ENCODE peak calls at places on chromosome 9, in nine cellular contexts. B is BJ, V is HFF-Myc, X is A673, K is bronchial epithelial cell, Y is stomach, S is glutamatergic neuron, P is keratinocyte, G is neural crest cell. U is an unnamed sample.

GRCh38 chr9:111598730-111599091 is 736 bp downstream of the PTGR1 start:
- DNase-seq in B (no peak), G (no peak), S (no peak), K (peak; percentile 63), V (no peak), P (no peak), X (peak; percentile 24), Y (peak; percentile 41), U (no peak)

GRCh38 chr9:113548221-113549041 is 84.9 kb downstream of the RGS3 start:
- DNase-seq in K (no peak), S (no peak), P (no peak), G (no peak), X (no peak), V (no peak), Y (peak; percentile 62), B (no peak), U (peak; percentile 58)

GRCh38 chr9:13267743-13268142 is 11.7 kb downstream of the MPDZ start:
- DNase-seq in V (no peak), K (peak; percentile 93), P (no peak), S (no peak), Y (no peak), G (no peak), X (peak; percentile 78), B (peak; percentile 44), U (no peak)

GRCh38 chr9:109499631-109500120 is 1.6 kb upstream of the PTPN3 start:
- DNase-seq in G (peak; percentile 46), P (no peak), V (no peak), Y (peak; percentile 73), K (no peak), B (no peak), X (peak; percentile 30), S (peak; percentile 63), U (no peak)

GRCh38 chr9:110031511-110032173 is 176.3 kb downstream of the C9orf152 start:
- DNase-seq in Y (no peak), S (no peak), B (no peak), G (no peak), K (peak; percentile 97), X (no peak), P (no peak), V (no peak), U (no peak)

GRCh38 chr9:130441031-130441430 is 3.7 kb upstream of the ASS1 start:
- DNase-seq in V (no peak), K (no peak), S (no peak), P (no peak), G (no peak), Y (no peak), X (no peak), B (no peak), U (no peak)

GRCh38 chr9:88808019-88808656 is 183.1 kb upstream of the S1PR3 start:
- DNase-seq in Y (no peak), G (no peak), X (peak; percentile 83), S (no peak), B (no peak), V (no peak), K (no peak), P (no peak), U (no peak)

GRCh38 chr9:114396558-114397218 is 8.9 kb upstream of the AKNA start:
- DNase-seq in P (no peak), X (peak; percentile 55), V (no peak), K (no peak), G (no peak), Y (no peak), B (peak; percentile 76), S (peak; percentile 40), U (no peak)

GRCh38 chr9:137045294-137046093 is 483 bp downstream of the NPDC1 start:
- DNase-seq in S (peak; percentile 85), K (no peak), G (no peak), B (no peak), V (no peak), P (no peak), X (peak; percentile 51), Y (no peak), U (no peak)

GRCh38 chr9:137048655-137049543 is 2.9 kb upstream of the NPDC1 start:
- DNase-seq in K (no peak), Y (no peak), X (peak; percentile 49), S (no peak), V (no peak), B (no peak), G (no peak), P (no peak), U (no peak)

GRCh38 chr9:137044042-137044441 is 1.9 kb downstream of the NPDC1 start:
- DNase-seq in G (no peak), X (no peak), V (no peak), B (no peak), S (no peak), K (no peak), Y (no peak), P (no peak), U (no peak)

GRCh38 chr9:137044502-137045177 is 1.3 kb downstream of the NPDC1 start:
- DNase-seq in X (no peak), K (no peak), S (no peak), P (no peak), B (no peak), G (no peak), V (no peak), Y (peak; percentile 83), U (no peak)

DNA sequence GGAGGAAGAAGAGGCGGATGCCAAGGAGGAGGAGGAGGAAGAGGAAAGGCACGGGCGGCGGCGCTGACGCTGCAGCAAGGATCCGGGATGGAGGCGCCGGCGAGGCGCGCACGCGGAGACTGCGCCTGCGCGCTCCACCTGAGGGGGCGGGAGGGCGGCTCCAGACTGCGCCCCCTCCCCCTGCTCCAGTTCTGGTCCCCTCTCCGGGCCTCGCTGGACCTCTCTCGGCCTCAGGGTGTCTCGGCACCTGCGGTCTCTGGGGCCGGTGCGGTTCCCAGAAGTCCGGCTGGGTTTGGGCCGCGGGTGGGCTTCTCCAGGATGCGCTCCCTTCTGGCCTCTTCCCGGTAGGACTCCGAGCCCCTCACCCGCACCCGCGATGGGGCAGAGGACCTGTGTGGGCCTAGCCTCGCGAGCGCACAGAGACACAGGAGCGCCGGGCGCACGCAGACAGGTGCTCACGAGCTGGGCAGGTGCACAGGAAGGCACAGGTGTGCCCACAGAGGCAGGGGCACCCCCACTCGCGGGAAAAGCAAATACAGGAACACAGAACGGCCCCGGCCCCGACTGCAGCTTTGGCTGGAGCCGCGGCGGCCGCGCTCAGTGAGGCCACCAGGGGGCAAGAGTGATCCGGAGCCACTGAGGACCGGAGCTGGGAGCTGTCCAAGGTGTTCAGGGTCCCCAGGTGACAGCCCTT is at the start of gene NPDC1:
- DNase-seq in S (peak; percentile 93), B (no peak), K (peak; percentile 52), G (peak; percentile 90), X (peak; percentile 80), Y (peak; percentile 90), V (peak; percentile 49), P (no peak), U (peak; percentile 71)
- TF ChIP-seq CTCF in S (peak; percentile 93), B (peak; percentile 95), K (peak; percentile 95), G (peak; percentile 88), X (peak; percentile 88), Y (peak; percentile 80), V (peak; percentile 88), P (peak; percentile 91), U (peak; percentile 73)

DNA sequence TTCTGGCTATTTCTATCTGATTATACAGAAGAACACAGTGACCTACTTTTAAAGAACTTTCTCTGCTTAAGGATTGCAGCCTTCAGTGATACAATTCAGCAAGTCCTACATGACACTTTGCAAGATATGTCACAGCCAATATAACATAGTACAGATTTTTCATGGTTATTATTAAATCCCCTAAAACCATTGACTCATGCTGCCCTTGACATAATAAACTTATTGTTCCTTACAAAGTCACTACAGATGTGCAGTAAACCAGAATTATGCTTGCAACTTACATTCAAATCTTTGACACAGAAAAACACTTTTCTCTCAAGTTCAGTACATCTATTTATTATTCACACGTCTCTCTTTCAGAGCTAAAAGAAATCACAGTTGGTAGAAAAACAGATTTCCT is 1136.3 kb upstream of the ACO1 start:
- DNase-seq in Y (no peak), P (no peak), G (no peak), K (no peak), S (no peak), B (no peak), X (no peak), V (no peak), U (no peak)
- TF ChIP-seq CTCF in Y (no peak), P (no peak), G (no peak), K (no peak), S (no peak), B (no peak), X (no peak), V (no peak), U (no peak)

DNA sequence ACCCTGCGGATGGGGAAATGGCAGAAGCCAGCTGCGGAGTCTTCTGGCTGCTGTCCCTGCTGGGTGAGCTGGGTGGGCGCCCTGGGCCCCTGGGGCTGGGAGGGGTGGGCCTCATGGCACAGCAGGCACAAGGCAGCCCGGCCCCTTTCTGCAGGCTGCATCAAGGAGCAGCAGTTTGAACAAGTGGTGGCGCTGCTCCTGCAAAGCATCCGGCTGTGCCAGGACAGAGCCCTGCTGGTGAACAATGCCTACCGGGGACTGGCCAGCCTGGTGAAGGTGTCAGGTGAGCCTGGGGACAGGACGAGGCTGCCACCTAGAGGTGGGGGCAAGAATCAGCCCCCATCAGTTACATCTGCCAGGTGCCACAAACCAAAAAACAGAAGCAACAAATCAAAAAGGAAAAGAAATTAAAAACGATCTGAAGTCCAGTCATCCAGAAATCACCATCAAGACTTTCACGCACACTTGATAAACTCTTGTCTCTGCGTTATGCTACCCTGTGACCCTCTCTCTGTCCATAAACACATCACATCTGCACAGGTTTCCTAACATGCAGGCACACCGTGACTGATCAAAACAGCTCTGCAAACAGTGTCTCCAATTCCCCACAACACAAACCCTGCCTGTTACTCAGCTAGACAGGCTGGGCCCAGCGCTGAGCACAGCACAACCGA is 13.9 kb downstream of the REXO4 start:
- DNase-seq in X (peak; percentile 29), V (no peak), B (no peak), S (no peak), Y (peak; percentile 74), G (no peak), K (peak; percentile 62), P (peak; percentile 70), U (no peak)
- TF ChIP-seq CTCF in X (peak; percentile 62), V (peak; percentile 61), B (peak; percentile 61), S (peak; percentile 53), Y (peak; percentile 42), G (peak; percentile 66), K (peak; percentile 82), P (peak; percentile 90), U (peak; percentile 39)

GRCh38 chr9:89820337-89820736 is 215.5 kb downstream of the GADD45G start:
- DNase-seq in S (no peak), P (no peak), Y (no peak), G (no peak), B (no peak), V (no peak), X (no peak), K (no peak), U (no peak)

GRCh38 chr9:89814340-89815040 is 209.7 kb downstream of the GADD45G start:
- DNase-seq in K (no peak), S (peak; percentile 59), X (no peak), Y (no peak), G (no peak), B (no peak), V (no peak), P (no peak), U (no peak)

GRCh38 chr9:89815061-89815902 is 210.5 kb downstream of the GADD45G start:
- DNase-seq in V (no peak), X (no peak), S (no peak), G (no peak), K (no peak), P (no peak), Y (no peak), B (no peak), U (no peak)

GRCh38 chr9:89815903-89816573 is 211.2 kb downstream of the GADD45G start:
- DNase-seq in K (no peak), G (no peak), S (no peak), B (no peak), P (no peak), X (no peak), V (no peak), Y (no peak), U (no peak)

GRCh38 chr9:89817186-89817960 is 212.6 kb downstream of the GADD45G start:
- DNase-seq in Y (no peak), G (no peak), P (no peak), X (no peak), B (no peak), S (no peak), K (no peak), V (no peak), U (no peak)
- TF ChIP-seq CTCF in Y (no peak), G (no peak), P (no peak), X (no peak), B (no peak), S (no peak), K (no peak), V (no peak), U (no peak)

U was measured in dorsolateral prefrontal cortex.